ENCODE peak calls at places on chromosomes 16 and 17, in eight cellular contexts. One of them, this sample, is unnamed.

GRCh38 chr17:6627019-6627418 is 13.5 kb downstream of the KIAA0753 start:
- DNase-seq in skeletal muscle cell: no peak
- DNase-seq in H54: no peak
- DNase-seq in uterus: no peak
- DNase-seq in HEK293T: no peak
- DNase-seq in ascending aorta: no peak
- DNase-seq in omental fat pad: no peak
- DNase-seq in hippocampal formation: no peak
- DNase-seq in this sample: no peak

GRCh38 chr16:2950400-2950724 is 13.7 kb upstream of the KREMEN2 start:
- DNase-seq in skeletal muscle cell: no peak
- DNase-seq in H54: no peak
- DNase-seq in uterus: no peak
- DNase-seq in HEK293T: no peak
- DNase-seq in ascending aorta: no peak
- DNase-seq in omental fat pad: no peak
- DNase-seq in hippocampal formation: no peak
- DNase-seq in this sample: no peak

GRCh38 chr17:80925668-80926067 is 66.0 kb upstream of the CHMP6 start:
- DNase-seq in skeletal muscle cell: no peak
- DNase-seq in H54: no peak
- DNase-seq in uterus: no peak
- DNase-seq in HEK293T: no peak
- DNase-seq in ascending aorta: no peak
- DNase-seq in omental fat pad: no peak
- DNase-seq in hippocampal formation: no peak
- DNase-seq in this sample: no peak

GRCh38 chr16:19008245-19008644 is 24.5 kb downstream of the TMC7 start:
- DNase-seq in skeletal muscle cell: peak
- DNase-seq in H54: no peak
- DNase-seq in uterus: no peak
- DNase-seq in HEK293T: no peak
- DNase-seq in ascending aorta: no peak
- DNase-seq in omental fat pad: no peak
- DNase-seq in hippocampal formation: no peak
- DNase-seq in this sample: peak

GRCh38 chr16:85002099-85002541 is 9.2 kb downstream of the ZDHHC7 start:
- DNase-seq in skeletal muscle cell: no peak
- DNase-seq in H54: no peak
- DNase-seq in uterus: no peak
- DNase-seq in HEK293T: no peak
- DNase-seq in ascending aorta: no peak
- DNase-seq in omental fat pad: no peak
- DNase-seq in hippocampal formation: no peak
- DNase-seq in this sample: no peak

GRCh38 chr16:638034-638543 is 2.0 kb upstream of the METTL26 start:
- DNase-seq in skeletal muscle cell: no peak
- DNase-seq in H54: no peak
- DNase-seq in uterus: no peak
- DNase-seq in HEK293T: no peak
- DNase-seq in ascending aorta: no peak
- DNase-seq in omental fat pad: no peak
- DNase-seq in hippocampal formation: no peak
- DNase-seq in this sample: no peak

GRCh38 chr16:9824191-9824590 is 358.0 kb downstream of the GRIN2A start:
- DNase-seq in skeletal muscle cell: no peak
- DNase-seq in H54: no peak
- DNase-seq in uterus: no peak
- DNase-seq in HEK293T: no peak
- DNase-seq in ascending aorta: no peak
- DNase-seq in omental fat pad: no peak
- DNase-seq in hippocampal formation: no peak
- DNase-seq in this sample: no peak

GRCh38 chr16:3609895-3610697 is 1.3 kb downstream of the SLX4 start:
- DNase-seq in skeletal muscle cell: no peak
- DNase-seq in H54: no peak
- DNase-seq in uterus: no peak
- DNase-seq in HEK293T: no peak
- DNase-seq in ascending aorta: peak
- DNase-seq in omental fat pad: no peak
- DNase-seq in hippocampal formation: no peak
- DNase-seq in this sample: no peak

GRCh38 chr16:25045696-25046381 is 30.7 kb upstream of the ARHGAP17 start:
- DNase-seq in skeletal muscle cell: peak
- DNase-seq in H54: no peak
- DNase-seq in uterus: no peak
- DNase-seq in HEK293T: no peak
- DNase-seq in ascending aorta: no peak
- DNase-seq in omental fat pad: no peak
- DNase-seq in hippocampal formation: no peak
- DNase-seq in this sample: no peak

GRCh38 chr17:35243459-35244204 is 760 bp downstream of the SLFN5 start:
- DNase-seq in skeletal muscle cell: peak
- DNase-seq in H54: peak
- DNase-seq in uterus: peak
- DNase-seq in HEK293T: peak
- DNase-seq in ascending aorta: peak
- DNase-seq in omental fat pad: peak
- DNase-seq in hippocampal formation: no peak
- DNase-seq in this sample: peak

GRCh38 chr17:33500141-33500540 is 207.0 kb upstream of the ASIC2 start:
- DNase-seq in skeletal muscle cell: no peak
- DNase-seq in H54: no peak
- DNase-seq in uterus: no peak
- DNase-seq in HEK293T: no peak
- DNase-seq in ascending aorta: no peak
- DNase-seq in omental fat pad: no peak
- DNase-seq in hippocampal formation: no peak
- DNase-seq in this sample: no peak

GRCh38 chr16:28590384-28591340 is 6.2 kb downstream of the SULT1A2 start:
- DNase-seq in skeletal muscle cell: no peak
- DNase-seq in H54: no peak
- DNase-seq in uterus: no peak
- DNase-seq in HEK293T: no peak
- DNase-seq in ascending aorta: no peak
- DNase-seq in omental fat pad: no peak
- DNase-seq in hippocampal formation: no peak
- DNase-seq in this sample: no peak

GRCh38 chr17:41052594-41052993 is 2.4 kb downstream of the KRTAP2-2 start:
- DNase-seq in skeletal muscle cell: no peak
- DNase-seq in H54: no peak
- DNase-seq in uterus: no peak
- DNase-seq in HEK293T: no peak
- DNase-seq in ascending aorta: no peak
- DNase-seq in omental fat pad: no peak
- DNase-seq in hippocampal formation: no peak
- DNase-seq in this sample: no peak

GRCh38 chr17:9166678-9167077 is 145.4 kb downstream of the NTN1 start:
- DNase-seq in skeletal muscle cell: no peak
- DNase-seq in H54: no peak
- DNase-seq in uterus: no peak
- DNase-seq in HEK293T: no peak
- DNase-seq in ascending aorta: no peak
- DNase-seq in omental fat pad: no peak
- DNase-seq in hippocampal formation: no peak
- DNase-seq in this sample: no peak

GRCh38 chr17:39461911-39462641 is 790 bp downstream of the CDK12 start:
- DNase-seq in skeletal muscle cell: peak
- DNase-seq in H54: peak
- DNase-seq in uterus: peak
- DNase-seq in HEK293T: no peak
- DNase-seq in ascending aorta: peak
- DNase-seq in omental fat pad: no peak
- DNase-seq in hippocampal formation: no peak
- DNase-seq in this sample: peak

GRCh38 chr17:17191346-17191792 is 14.8 kb downstream of the PLD6 start:
- DNase-seq in skeletal muscle cell: peak
- DNase-seq in H54: peak
- DNase-seq in uterus: peak
- DNase-seq in HEK293T: no peak
- DNase-seq in ascending aorta: peak
- DNase-seq in omental fat pad: no peak
- DNase-seq in hippocampal formation: no peak
- DNase-seq in this sample: no peak

GRCh38 chr17:28384281-28385036 is 13.0 kb downstream of the SARM1 start:
- DNase-seq in skeletal muscle cell: no peak
- DNase-seq in H54: no peak
- DNase-seq in uterus: no peak
- DNase-seq in HEK293T: no peak
- DNase-seq in ascending aorta: no peak
- DNase-seq in omental fat pad: no peak
- DNase-seq in hippocampal formation: no peak
- DNase-seq in this sample: no peak

GRCh38 chr17:35930211-35931065 is at the start of gene RDM1:
- DNase-seq in skeletal muscle cell: peak
- DNase-seq in H54: peak
- DNase-seq in uterus: no peak
- DNase-seq in HEK293T: peak
- DNase-seq in ascending aorta: peak
- DNase-seq in omental fat pad: peak
- DNase-seq in hippocampal formation: no peak
- DNase-seq in this sample: peak

GRCh38 chr17:81412490-81413093 is 17.3 kb downstream of the BAHCC1 start:
- DNase-seq in skeletal muscle cell: no peak
- DNase-seq in H54: no peak
- DNase-seq in uterus: no peak
- DNase-seq in HEK293T: no peak
- DNase-seq in ascending aorta: no peak
- DNase-seq in omental fat pad: no peak
- DNase-seq in hippocampal formation: no peak
- DNase-seq in this sample: no peak

GRCh38 chr16:50547944-50548658 is at the start of gene NKD1:
- DNase-seq in skeletal muscle cell: no peak
- DNase-seq in H54: peak
- DNase-seq in uterus: peak
- DNase-seq in HEK293T: peak
- DNase-seq in ascending aorta: peak
- DNase-seq in omental fat pad: peak
- DNase-seq in hippocampal formation: peak
- DNase-seq in this sample: no peak

GRCh38 chr17:45302649-45303173 is 14.1 kb downstream of the MAP3K14 start:
- DNase-seq in skeletal muscle cell: no peak
- DNase-seq in H54: no peak
- DNase-seq in uterus: peak
- DNase-seq in HEK293T: no peak
- DNase-seq in ascending aorta: no peak
- DNase-seq in omental fat pad: no peak
- DNase-seq in hippocampal formation: peak
- DNase-seq in this sample: no peak

GRCh38 chr16:57529324-57530103 is 6.9 kb downstream of the CCDC102A start:
- DNase-seq in skeletal muscle cell: no peak
- DNase-seq in H54: no peak
- DNase-seq in uterus: peak
- DNase-seq in HEK293T: no peak
- DNase-seq in ascending aorta: no peak
- DNase-seq in omental fat pad: no peak
- DNase-seq in hippocampal formation: no peak
- DNase-seq in this sample: no peak

GRCh38 chr16:77780378-77780837 is 8.0 kb upstream of the VAT1L start:
- DNase-seq in skeletal muscle cell: peak
- DNase-seq in H54: peak
- DNase-seq in uterus: peak
- DNase-seq in HEK293T: no peak
- DNase-seq in ascending aorta: peak
- DNase-seq in omental fat pad: no peak
- DNase-seq in hippocampal formation: no peak
- DNase-seq in this sample: peak

GRCh38 chr17:80416260-80416939 is 1.4 kb downstream of the ENDOV start:
- DNase-seq in skeletal muscle cell: no peak
- DNase-seq in H54: no peak
- DNase-seq in uterus: no peak
- DNase-seq in HEK293T: no peak
- DNase-seq in ascending aorta: no peak
- DNase-seq in omental fat pad: no peak
- DNase-seq in hippocampal formation: no peak
- DNase-seq in this sample: no peak